ENCODE peak calls at places on chromosomes 1 and 21, in nine cellular contexts. R is heart right ventricle; J is neural progenitor cell; T is activated T-helper 1 cell treated with Interleukin-2 at 50 U/mL for 16 hours; F is NCI-H187 treated with DMSO at 0.1 percent for 48 hours; H is PC-3; A is GM06990; N is activated effector memory CD4-positive, alpha-beta T cell treated with Interleukin-2 at 50 U/mL for 16 hours; Q is fibroblast of the aortic adventitia. K is an unnamed sample.

GRCh38 chr1:30052178-30052577 is 671.2 kb downstream of the MATN1 start:
- DNase-seq in R (no peak), J (no peak), T (no peak), F (no peak), H (no peak), A (no peak), N (no peak), Q (no peak), K (no peak)

GRCh38 chr21:33078907-33079582 is 9.1 kb downstream of the OLIG1 start:
- DNase-seq in R (no peak), J (no peak), T (no peak), F (no peak), H (peak), A (peak), N (no peak), Q (peak), K (peak)

GRCh38 chr1:184838374-184838995 is 83.8 kb upstream of the EDEM3 start:
- DNase-seq in R (no peak), J (no peak), T (no peak), F (no peak), H (peak), A (no peak), N (no peak), Q (peak), K (peak)

GRCh38 chr1:41175546-41175945 is 66.6 kb downstream of the SCMH1 start:
- DNase-seq in R (no peak), J (no peak), T (no peak), F (no peak), H (peak), A (no peak), N (no peak), Q (peak), K (no peak)

GRCh38 chr1:209601809-209602657 is 18.5 kb downstream of the CAMK1G start:
- DNase-seq in R (no peak), J (peak), T (no peak), F (no peak), H (peak), A (no peak), N (no peak), Q (peak), K (peak)

GRCh38 chr1:59058681-59059441 is 238.0 kb upstream of the FGGY start:
- DNase-seq in R (no peak), J (no peak), T (no peak), F (no peak), H (no peak), A (no peak), N (no peak), Q (no peak), K (no peak)

GRCh38 chr1:242065813-242066212 is 66.9 kb upstream of the MAP1LC3C start:
- DNase-seq in R (no peak), J (no peak), T (no peak), F (no peak), H (no peak), A (no peak), N (no peak), Q (no peak), K (no peak)

GRCh38 chr1:151512801-151513625 is 1.8 kb downstream of the CGN start:
- DNase-seq in R (no peak), J (peak), T (no peak), F (no peak), H (peak), A (no peak), N (no peak), Q (no peak), K (no peak)

GRCh38 chr1:56376188-56376984 is 203.0 kb downstream of the PLPP3 start:
- DNase-seq in R (peak), J (peak), T (no peak), F (no peak), H (peak), A (no peak), N (no peak), Q (peak), K (no peak)

GRCh38 chr1:194194724-194195123 is 1008.3 kb upstream of the B3GALT2 start:
- DNase-seq in R (no peak), J (no peak), T (no peak), F (no peak), H (peak), A (no peak), N (no peak), Q (no peak), K (no peak)

GRCh38 chr1:31937300-31938183 is 626 bp downstream of the PTP4A2 start:
- DNase-seq in R (peak), J (peak), T (peak), F (no peak), H (peak), A (peak), N (peak), Q (peak), K (no peak)

GRCh38 chr1:200811704-200812103 is 61.1 kb upstream of the GPR25 start:
- DNase-seq in R (no peak), J (no peak), T (no peak), F (no peak), H (no peak), A (no peak), N (no peak), Q (no peak), K (no peak)

GRCh38 chr1:69569281-69569970 is 1.7 kb downstream of the LRRC7 start:
- DNase-seq in R (no peak), J (peak), T (no peak), F (no peak), H (no peak), A (no peak), N (no peak), Q (no peak), K (no peak)

GRCh38 chr1:235069577-235070563 is 58.8 kb downstream of the TOMM20 start:
- DNase-seq in R (peak), J (no peak), T (no peak), F (no peak), H (peak), A (no peak), N (no peak), Q (peak), K (no peak)

GRCh38 chr21:45372732-45373355 is 32.1 kb upstream of the COL18A1 start:
- DNase-seq in R (peak), J (no peak), T (no peak), F (no peak), H (peak), A (no peak), N (no peak), Q (no peak), K (no peak)

GRCh38 chr21:37365657-37366487 is 701 bp upstream of the DYRK1A start:
- DNase-seq in R (peak), J (peak), T (no peak), F (no peak), H (peak), A (peak), N (peak), Q (peak), K (peak)

GRCh38 chr21:42039470-42039901 is 29.3 kb upstream of the ZBTB21 start:
- DNase-seq in R (no peak), J (no peak), T (no peak), F (no peak), H (peak), A (no peak), N (no peak), Q (peak), K (no peak)

GRCh38 chr1:114023377-114023776 is 44.1 kb downstream of the OLFML3 start:
- DNase-seq in R (no peak), J (peak), T (no peak), F (no peak), H (no peak), A (no peak), N (no peak), Q (no peak), K (no peak)

GRCh38 chr21:34514576-34515135 is 2.6 kb upstream of the KCNE1 start:
- DNase-seq in R (no peak), J (no peak), T (no peak), F (no peak), H (no peak), A (no peak), N (no peak), Q (no peak), K (no peak)

GRCh38 chr1:15290382-15290781 is 43.4 kb downstream of the FHAD1 start:
- DNase-seq in R (no peak), J (no peak), T (no peak), F (no peak), H (no peak), A (no peak), N (no peak), Q (peak), K (no peak)

GRCh38 chr1:198481661-198482060 is 58.8 kb downstream of the ATP6V1G3 start:
- DNase-seq in R (no peak), J (no peak), T (no peak), F (no peak), H (no peak), A (no peak), N (no peak), Q (no peak), K (peak)

GRCh38 chr1:165222580-165222979 is 133.9 kb downstream of the LMX1A start:
- DNase-seq in R (no peak), J (no peak), T (no peak), F (no peak), H (no peak), A (no peak), N (no peak), Q (no peak), K (no peak)

GRCh38 chr1:207181838-207182237 is 77.8 kb downstream of the C4BPA start:
- DNase-seq in R (no peak), J (no peak), T (no peak), F (no peak), H (peak), A (no peak), N (no peak), Q (peak), K (no peak)

GRCh38 chr1:86788300-86789206 is 84.2 kb downstream of the SH3GLB1 start:
- DNase-seq in R (no peak), J (no peak), T (no peak), F (no peak), H (peak), A (no peak), N (no peak), Q (peak), K (no peak)

GRCh38 chr1:3684031-3684430 is 31.7 kb downstream of the TP73 start:
- DNase-seq in R (no peak), J (peak), T (no peak), F (no peak), H (no peak), A (no peak), N (no peak), Q (no peak), K (no peak)

GRCh38 chr1:186983327-186983726 is 154.6 kb downstream of the PLA2G4A start:
- DNase-seq in R (no peak), J (no peak), T (no peak), F (no peak), H (no peak), A (no peak), N (no peak), Q (peak), K (no peak)

GRCh38 chr1:245067257-245067656 is 87.5 kb upstream of the KIF26B start:
- DNase-seq in R (no peak), J (no peak), T (no peak), F (no peak), H (peak), A (no peak), N (no peak), Q (peak), K (no peak)

GRCh38 chr21:21801921-21802320 is 803.7 kb downstream of the NCAM2 start:
- DNase-seq in R (no peak), J (no peak), T (no peak), F (no peak), H (no peak), A (no peak), N (no peak), Q (no peak), K (no peak)

GRCh38 chr1:209585672-209586071 is 2.2 kb downstream of the CAMK1G start:
- DNase-seq in R (peak), J (peak), T (no peak), F (no peak), H (peak), A (no peak), N (no peak), Q (peak), K (no peak)

GRCh38 chr21:36134820-36135390 is at the start of gene CBR3:
- DNase-seq in R (peak), J (peak), T (peak), F (no peak), H (peak), A (peak), N (peak), Q (peak), K (peak)

GRCh38 chr1:119611701-119612113 is 36.4 kb downstream of the ZNF697 start:
- DNase-seq in R (peak), J (peak), T (peak), F (no peak), H (peak), A (peak), N (peak), Q (peak), K (no peak)

GRCh38 chr1:81371864-81372263 is 428.9 kb upstream of the ADGRL2 start:
- DNase-seq in R (no peak), J (no peak), T (no peak), F (no peak), H (no peak), A (no peak), N (no peak), Q (no peak), K (peak)

GRCh38 chr1:54711536-54711935 is 4.1 kb upstream of the TTC4 start:
- DNase-seq in R (no peak), J (no peak), T (no peak), F (no peak), H (no peak), A (no peak), N (no peak), Q (no peak), K (no peak)

GRCh38 chr1:59185163-59185855 is 111.6 kb upstream of the FGGY start:
- DNase-seq in R (no peak), J (no peak), T (no peak), F (no peak), H (no peak), A (no peak), N (no peak), Q (no peak), K (no peak)